ENCODE peak calls at places on chromosomes 13 and 19, in six cellular contexts. V, Q, W, P, H and E are unnamed samples.

GRCh38 chr13:32824671-32825070 is 191.6 kb upstream of the KL start:
- DNase-seq in P (peak), H (no peak), Q (no peak), V (no peak), W (peak), E (peak)

GRCh38 chr13:100131863-100132574 is 43.1 kb downstream of the PCCA start:
- DNase-seq in Q (no peak), H (no peak), W (peak), P (peak), V (peak), E (peak)

GRCh38 chr13:97720881-97721280 is 232.6 kb upstream of the IPO5 start:
- DNase-seq in W (no peak), P (no peak), V (no peak), H (no peak), Q (no peak), E (no peak)

GRCh38 chr13:97911311-97912138 is 42.0 kb upstream of the IPO5 start:
- DNase-seq in Q (no peak), V (peak), H (no peak), W (no peak), P (no peak), E (no peak)

GRCh38 chr13:63050287-63050686 is 1634.6 kb upstream of the PCDH20 start:
- DNase-seq in P (no peak), Q (no peak), V (no peak), H (no peak), W (no peak), E (no peak)

GRCh38 chr19:4352701-4353121 is 9.3 kb downstream of the MPND start:
- DNase-seq in W (peak), P (no peak), H (no peak), V (peak), Q (peak), E (no peak)

GRCh38 chr19:38399537-38399936 is 3.4 kb upstream of the FAM98C start:
- DNase-seq in H (no peak), Q (no peak), P (no peak), V (no peak), W (no peak), E (no peak)

GRCh38 chr13:48043789-48044503 is 6.4 kb downstream of the NUDT15 start:
- DNase-seq in W (peak), H (no peak), V (no peak), P (peak), Q (no peak), E (no peak)

GRCh38 chr13:31160857-31161582 is 684 bp downstream of the HSPH1 start:
- DNase-seq in V (peak), W (peak), Q (peak), H (peak), P (peak), E (no peak)

GRCh38 chr19:45816236-45817009 is 1.3 kb upstream of the RSPH6A start:
- DNase-seq in W (no peak), P (no peak), Q (no peak), H (no peak), V (peak), E (no peak)
- H3K4me3 ChIP-seq in W (no peak), P (no peak), Q (no peak), H (no peak), V (no peak), E (no peak)

DNA sequence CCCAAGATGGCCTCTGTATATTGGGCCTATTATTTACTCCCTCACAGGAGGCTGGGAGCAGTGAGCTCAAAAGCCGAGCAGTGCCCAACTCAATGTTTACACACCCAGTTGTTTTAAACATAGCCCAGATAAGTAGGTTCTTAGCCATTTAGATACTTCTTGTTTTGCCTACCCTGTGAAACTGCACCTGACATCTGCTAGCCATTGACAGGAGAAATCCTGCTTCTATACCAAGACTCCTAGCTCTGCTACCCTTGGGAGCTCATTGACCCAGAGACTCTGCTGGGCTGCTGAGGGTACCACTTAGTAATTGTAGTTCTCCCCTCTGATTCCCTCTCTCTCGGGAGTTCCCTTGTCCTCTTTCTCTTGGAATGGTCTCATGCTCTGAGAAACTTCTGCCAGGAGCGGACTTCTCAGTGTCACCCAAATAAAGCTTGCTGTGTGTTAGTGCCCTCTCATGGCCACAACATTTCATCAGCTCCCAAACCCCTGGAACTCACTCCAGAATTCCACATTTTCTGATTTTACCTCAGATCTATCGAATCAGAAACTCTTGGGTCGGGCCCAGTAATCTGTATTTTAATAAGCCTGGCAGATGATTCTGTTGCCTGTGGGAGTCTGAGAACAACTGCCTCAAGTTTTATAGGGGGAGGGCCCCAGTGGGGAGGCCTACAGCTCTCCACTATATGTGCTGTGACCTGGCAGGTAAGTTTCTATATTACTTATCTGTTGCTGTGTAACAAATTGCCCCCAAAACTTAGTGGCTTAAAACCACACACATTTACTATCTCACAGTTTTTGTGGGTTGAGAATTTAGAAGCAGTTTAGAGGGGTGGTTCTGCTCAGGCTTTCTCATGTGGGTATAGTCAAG is 221.1 kb downstream of the TDRD3 start:
- DNase-seq in V (no peak), W (peak), Q (no peak), H (no peak), P (no peak), E (no peak)
- TF ChIP-seq CTCF in V (peak), W (peak), Q (no peak), H (no peak), P (peak), E (peak)

DNA sequence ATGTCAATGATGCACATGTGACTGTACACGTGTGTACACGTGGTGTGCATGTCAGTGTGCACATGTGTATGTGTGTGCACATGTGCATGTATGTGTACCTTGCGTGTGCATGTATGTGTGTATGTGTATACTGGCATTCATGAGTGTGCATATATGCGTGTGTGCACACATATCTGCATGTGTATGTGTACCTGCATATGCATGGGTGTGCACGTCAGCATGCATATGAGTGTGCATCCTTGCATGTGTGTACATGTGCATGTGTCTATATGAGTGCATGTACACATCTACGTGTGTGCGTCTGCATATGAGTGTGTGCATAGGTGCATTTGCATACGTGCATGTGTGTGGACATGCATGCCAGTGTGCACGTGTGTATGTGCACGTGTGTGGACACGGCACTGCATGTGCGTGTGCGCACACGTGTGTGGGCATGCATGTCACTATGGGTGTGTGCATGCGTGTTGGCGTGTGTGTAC is 48.5 kb downstream of the GADD45B start:
- DNase-seq in Q (no peak), V (no peak), W (no peak), H (no peak), P (no peak), E (no peak)
- H3K4me3 ChIP-seq in Q (no peak), V (no peak), W (no peak), H (no peak), P (no peak), E (no peak)

GRCh38 chr19:42228640-42229039 is 8.5 kb downstream of the ZNF526 start:
- DNase-seq in Q (no peak), V (no peak), W (no peak), P (no peak), H (no peak), E (no peak)
- TF ChIP-seq CTCF in Q (no peak), V (no peak), W (no peak), P (no peak), H (no peak), E (no peak)

GRCh38 chr13:40404407-40404806 is 262.0 kb downstream of the FOXO1 start:
- DNase-seq in H (no peak), Q (no peak), P (no peak), W (no peak), V (no peak), E (no peak)

GRCh38 chr13:40402931-40403412 is 263.5 kb downstream of the FOXO1 start:
- DNase-seq in W (peak), Q (no peak), H (peak), P (no peak), V (no peak), E (no peak)

GRCh38 chr13:40399756-40400155 is 266.7 kb downstream of the FOXO1 start:
- DNase-seq in H (no peak), V (no peak), Q (no peak), P (no peak), W (no peak), E (no peak)

GRCh38 chr13:40403509-40404241 is 262.8 kb downstream of the FOXO1 start:
- DNase-seq in V (no peak), Q (no peak), H (no peak), P (no peak), W (no peak), E (no peak)

GRCh38 chr13:40401911-40402776 is 264.3 kb downstream of the FOXO1 start:
- DNase-seq in W (peak), H (peak), Q (peak), V (no peak), P (peak), E (peak)
- H3K4me3 ChIP-seq in W (no peak), H (no peak), Q (no peak), V (no peak), P (peak), E (no peak)

GRCh38 chr19:36032251-36033104 is at the start of gene CLIP3:
- DNase-seq in Q (peak), P (peak), H (peak), W (peak), V (peak), E (no peak)
- TF ChIP-seq CTCF in Q (no peak), P (no peak), H (peak), W (no peak), V (no peak), E (no peak)

GRCh38 chr13:112967666-112968379 is 1.2 kb upstream of the MCF2L start:
- DNase-seq in H (no peak), P (no peak), V (no peak), W (no peak), Q (no peak), E (no peak)
- H3K4me3 ChIP-seq in H (no peak), P (no peak), V (peak), W (no peak), Q (peak), E (no peak)

GRCh38 chr19:1618157-1619093 is 13.2 kb upstream of the UQCR11 start:
- DNase-seq in V (peak), Q (no peak), W (peak), H (no peak), P (no peak), E (no peak)
- TF ChIP-seq CTCF in V (peak), Q (no peak), W (peak), H (no peak), P (peak), E (peak)

GRCh38 chr13:19960673-19961015 is 2.1 kb downstream of the ZMYM2 start:
- DNase-seq in Q (no peak), P (no peak), H (no peak), W (peak), V (no peak), E (no peak)
- H3K4me3 ChIP-seq in Q (peak), P (peak), H (no peak), W (peak), V (peak), E (peak)

DNA sequence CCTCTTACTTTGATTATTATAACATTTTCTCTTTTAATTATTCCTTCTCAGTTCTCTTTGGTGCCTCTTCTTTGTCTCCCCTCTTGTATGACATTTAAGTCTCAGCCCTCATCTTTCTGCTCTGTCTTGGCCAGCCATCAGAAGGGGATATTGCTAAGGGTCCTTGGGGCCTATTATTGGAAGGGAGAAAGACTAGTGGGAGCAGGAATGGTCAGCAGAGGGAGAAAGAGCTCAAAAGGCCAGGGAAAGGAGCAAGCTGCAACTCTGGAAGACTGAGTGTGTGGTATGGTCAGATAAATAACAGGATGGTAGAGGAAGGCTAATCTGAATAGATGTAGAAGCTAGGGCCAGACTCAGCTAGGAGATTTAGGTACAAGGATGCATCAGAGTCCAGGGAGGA is 336.9 kb downstream of the TDRD3 start:
- DNase-seq in P (no peak), W (no peak), H (no peak), Q (no peak), V (no peak), E (no peak)
- TF ChIP-seq CTCF in P (no peak), W (no peak), H (no peak), Q (no peak), V (no peak), E (no peak)